ENCODE peak calls at places on chromosomes 7 and 10, in seven cellular contexts. F is lung, O is cardiac muscle cell, C is tibial nerve, V is HFF-Myc, T is fibroblast of the aortic adventitia, I is uterus. R is an unnamed sample.

GRCh38 chr7:108351715-108352114 is 104.5 kb downstream of the NRCAM start:
- DNase-seq in F (no peak), O (peak), C (no peak), V (no peak), T (no peak), I (no peak), R (peak)

GRCh38 chr10:75043256-75044121 is 68.0 kb upstream of the SAMD8 start:
- DNase-seq in F (no peak), O (no peak), C (no peak), V (no peak), T (no peak), I (no peak), R (no peak)

GRCh38 chr10:110944997-110945396 is 25.6 kb downstream of the SHOC2 start:
- DNase-seq in F (no peak), O (peak), C (no peak), V (no peak), T (peak), I (no peak), R (peak)

GRCh38 chr10:113959383-113959760 is 84.3 kb upstream of the ADRB1 start:
- DNase-seq in F (no peak), O (no peak), C (no peak), V (no peak), T (no peak), I (no peak), R (no peak)

GRCh38 chr10:6823770-6824169 is 243.7 kb upstream of the PRKCQ start:
- DNase-seq in F (no peak), O (no peak), C (no peak), V (no peak), T (no peak), I (no peak), R (no peak)

GRCh38 chr7:26639695-26640094 is 224.7 kb downstream of the SKAP2 start:
- DNase-seq in F (no peak), O (no peak), C (no peak), V (no peak), T (no peak), I (no peak), R (no peak)

GRCh38 chr10:122325235-122325634 is 49.3 kb upstream of the PLEKHA1 start:
- DNase-seq in F (no peak), O (no peak), C (no peak), V (no peak), T (no peak), I (no peak), R (no peak)

GRCh38 chr7:37259381-37259821 is 189.3 kb downstream of the ELMO1 start:
- DNase-seq in F (no peak), O (no peak), C (no peak), V (no peak), T (no peak), I (no peak), R (no peak)

GRCh38 chr7:88859288-88859687 is 63.8 kb upstream of the TEX47 start:
- DNase-seq in F (no peak), O (no peak), C (no peak), V (no peak), T (no peak), I (no peak), R (no peak)

GRCh38 chr10:63523015-63523414 is 1.8 kb downstream of the REEP3 start:
- DNase-seq in F (no peak), O (no peak), C (no peak), V (no peak), T (no peak), I (no peak), R (no peak)

GRCh38 chr10:47441973-47442750 is 41.8 kb downstream of the ANXA8 start:
- DNase-seq in F (no peak), O (no peak), C (no peak), V (no peak), T (no peak), I (no peak), R (no peak)

GRCh38 chr10:74898201-74898976 is 72.0 kb downstream of the KAT6B start:
- DNase-seq in F (no peak), O (no peak), C (no peak), V (no peak), T (no peak), I (no peak), R (peak)

GRCh38 chr10:78577673-78578072 is 491.1 kb upstream of the ZMIZ1 start:
- DNase-seq in F (no peak), O (no peak), C (no peak), V (no peak), T (no peak), I (peak), R (no peak)

GRCh38 chr10:23439452-23439919 is 611 bp downstream of the OTUD1 start:
- DNase-seq in F (no peak), O (peak), C (no peak), V (no peak), T (peak), I (no peak), R (no peak)

GRCh38 chr7:76074972-76075370 is 27.1 kb downstream of the MDH2 start:
- DNase-seq in F (no peak), O (peak), C (no peak), V (no peak), T (peak), I (no peak), R (peak)

GRCh38 chr10:4586756-4587155 is 239.3 kb upstream of the AKR1E2 start:
- DNase-seq in F (no peak), O (no peak), C (no peak), V (no peak), T (peak), I (no peak), R (no peak)

GRCh38 chr10:117005454-117006055 is 568 bp upstream of the SHTN1 start:
- DNase-seq in F (no peak), O (peak), C (no peak), V (no peak), T (no peak), I (no peak), R (no peak)

GRCh38 chr10:23884671-23885070 is 324.3 kb upstream of the KIAA1217 start:
- DNase-seq in F (no peak), O (no peak), C (no peak), V (no peak), T (no peak), I (no peak), R (no peak)

GRCh38 chr10:123507298-123507697 is 158.9 kb upstream of the GPR26 start:
- DNase-seq in F (no peak), O (no peak), C (no peak), V (no peak), T (no peak), I (no peak), R (no peak)

GRCh38 chr7:156448918-156449317 is 191.7 kb upstream of the RNF32 start:
- DNase-seq in F (no peak), O (no peak), C (no peak), V (no peak), T (no peak), I (no peak), R (no peak)

GRCh38 chr7:107882766-107883165 is 8.2 kb upstream of the DLD start:
- DNase-seq in F (no peak), O (no peak), C (no peak), V (no peak), T (no peak), I (no peak), R (no peak)

GRCh38 chr10:2120781-2121180 is 383.5 kb upstream of the ADARB2 start:
- DNase-seq in F (no peak), O (no peak), C (no peak), V (no peak), T (no peak), I (no peak), R (no peak)

GRCh38 chr7:95549818-95550529 is 46.3 kb downstream of the PDK4 start:
- DNase-seq in F (peak), O (peak), C (peak), V (peak), T (peak), I (peak), R (peak)

GRCh38 chr7:33062023-33062781 is at the start of gene NT5C3A:
- DNase-seq in F (peak), O (peak), C (no peak), V (no peak), T (peak), I (no peak), R (peak)

GRCh38 chr10:98224509-98224908 is 43.5 kb downstream of the LOXL4 start:
- DNase-seq in F (no peak), O (no peak), C (no peak), V (no peak), T (peak), I (no peak), R (peak)

GRCh38 chr10:117997673-117998072 is 49.1 kb downstream of the RAB11FIP2 start:
- DNase-seq in F (no peak), O (no peak), C (no peak), V (no peak), T (no peak), I (no peak), R (no peak)

GRCh38 chr7:78912781-78913180 is 540.7 kb downstream of the MAGI2 start:
- DNase-seq in F (no peak), O (peak), C (no peak), V (no peak), T (peak), I (no peak), R (peak)

GRCh38 chr7:75776295-75776971 is 4.4 kb upstream of the CCL26 start:
- DNase-seq in F (no peak), O (peak), C (no peak), V (peak), T (peak), I (no peak), R (peak)

GRCh38 chr7:84614821-84615506 is 420.4 kb upstream of the SEMA3A start:
- DNase-seq in F (no peak), O (peak), C (no peak), V (no peak), T (peak), I (no peak), R (peak)
- TF ChIP-seq CTCF in F (no peak), O (peak), C (no peak), V (no peak), T (peak), I (no peak), R (peak)

DNA sequence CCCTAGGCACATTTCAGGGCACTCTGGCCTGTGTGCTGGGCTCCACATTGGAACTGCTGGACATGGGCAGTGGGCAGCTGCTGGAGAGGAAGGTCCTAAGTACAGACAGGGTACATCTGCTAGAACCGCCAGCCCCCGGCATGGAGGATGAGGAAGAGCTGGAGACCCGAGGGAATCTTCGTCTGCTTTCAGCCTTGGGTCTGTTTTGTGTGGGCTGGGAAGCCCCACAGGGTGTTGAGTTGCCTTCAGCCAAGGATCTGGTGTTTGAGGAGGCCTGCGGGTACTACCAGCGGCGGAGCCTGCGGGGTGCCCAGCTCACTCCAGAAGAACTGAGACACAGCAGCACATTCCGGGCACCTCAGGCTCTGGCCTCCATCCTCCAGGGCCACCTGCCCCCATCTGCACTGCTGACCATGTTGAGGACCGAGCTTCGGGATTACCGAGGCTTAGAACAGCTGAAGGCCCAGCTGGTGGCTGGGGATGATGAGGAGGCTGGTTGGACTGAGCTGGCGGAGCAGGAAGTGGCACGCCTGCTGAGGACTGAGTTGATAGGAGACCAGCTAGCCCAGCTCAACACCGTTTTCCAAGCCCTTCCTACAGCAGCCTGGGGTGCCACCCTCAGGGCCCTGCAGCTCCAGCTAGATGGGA is 1.4 kb downstream of the HPS6 start:
- DNase-seq in F (no peak), O (no peak), C (no peak), V (no peak), T (no peak), I (peak), R (no peak)
- H3K4me3 ChIP-seq in F (peak), O (peak), C (peak), V (peak), T (peak), I (peak), R (peak)

GRCh38 chr7:46485481-46486065 is 564.5 kb upstream of the IGFBP3 start:
- DNase-seq in F (no peak), O (peak), C (no peak), V (no peak), T (peak), I (no peak), R (peak)
- TF ChIP-seq CTCF in F (no peak), O (peak), C (no peak), V (no peak), T (peak), I (no peak), R (peak)

GRCh38 chr10:71466330-71466729 is 69.6 kb downstream of the CDH23 start:
- DNase-seq in F (no peak), O (no peak), C (no peak), V (no peak), T (no peak), I (no peak), R (no peak)
- H3K4me3 ChIP-seq in F (no peak), O (no peak), C (no peak), V (no peak), T (no peak), I (no peak), R (no peak)

R was measured in fibroblast of mammary gland.